ENCODE peak calls at places on chromosomes 16 and 17, in five cellular contexts. Q is vagina, L is stomach, K is A549, D is IMR-90. N is an unnamed sample.

GRCh38 chr17:81420769-81421462 is 25.7 kb downstream of the BAHCC1 start:
- DNase-seq in Q (no peak), L (peak; percentile 82), K (no peak), D (peak; percentile 49), N (no peak)

GRCh38 chr16:873889-874288 is 73.4 kb upstream of the GNG13 start:
- DNase-seq in Q (no peak), L (no peak), K (no peak), D (no peak), N (no peak)

GRCh38 chr17:27378482-27379200 is 77.6 kb upstream of the KSR1 start:
- DNase-seq in Q (no peak), L (no peak), K (no peak), D (no peak), N (no peak)

GRCh38 chr16:1503110-1503955 is 10.2 kb downstream of the TELO2 start:
- DNase-seq in Q (no peak), L (no peak), K (no peak), D (no peak), N (no peak)

GRCh38 chr17:75619506-75620431 is 13.5 kb upstream of the SMIM5 start:
- DNase-seq in Q (no peak), L (no peak), K (peak; percentile 75), D (peak; percentile 23), N (no peak)

GRCh38 chr17:65121368-65121767 is 15.8 kb upstream of the RGS9 start:
- DNase-seq in Q (no peak), L (no peak), K (no peak), D (no peak), N (no peak)

GRCh38 chr16:67296422-67296821 is 17.1 kb downstream of the PLEKHG4 start:
- DNase-seq in Q (no peak), L (no peak), K (no peak), D (peak; percentile 92), N (no peak)

GRCh38 chr16:22641030-22641671 is 130.5 kb downstream of the NPIPB5 start:
- DNase-seq in Q (no peak), L (no peak), K (no peak), D (peak; percentile 49), N (no peak)

GRCh38 chr16:53372942-53373871 is 61.1 kb upstream of the RBL2 start:
- DNase-seq in Q (no peak), L (peak; percentile 85), K (peak; percentile 32), D (no peak), N (peak; percentile 69)

GRCh38 chr17:40726919-40727318 is 23.4 kb upstream of the KRT24 start:
- DNase-seq in Q (no peak), L (no peak), K (no peak), D (peak; percentile 4), N (no peak)

GRCh38 chr16:81097230-81097629 is 1.0 kb upstream of the GCSH start:
- DNase-seq in Q (no peak), L (no peak), K (no peak), D (no peak), N (no peak)

GRCh38 chr17:6386041-6386630 is 48.8 kb downstream of the AIPL1 start:
- DNase-seq in Q (peak; percentile 6), L (no peak), K (no peak), D (no peak), N (no peak)

GRCh38 chr17:82884923-82885322 is 45.1 kb upstream of the ZNF750 start:
- DNase-seq in Q (no peak), L (no peak), K (no peak), D (no peak), N (no peak)

DNA sequence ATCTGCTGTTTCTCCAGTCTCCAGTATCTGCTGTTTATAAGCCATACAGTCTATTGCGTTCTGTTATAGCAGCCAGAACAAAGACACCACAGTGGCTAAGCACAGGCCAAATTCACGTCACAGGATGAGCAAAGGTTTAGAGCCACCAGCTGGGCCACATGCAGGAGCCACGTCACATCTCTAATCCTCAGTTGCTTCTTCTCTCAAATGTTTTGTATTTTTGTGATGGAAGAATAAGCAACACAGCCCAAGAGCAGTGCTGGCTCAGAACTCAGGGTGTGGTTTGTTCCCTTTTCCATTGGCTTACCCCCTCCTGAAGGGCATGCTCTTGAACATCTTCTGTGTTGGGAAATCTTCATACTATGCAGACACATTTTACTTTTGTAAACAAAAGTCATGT is 309.4 kb upstream of the CDH5 start:
- DNase-seq in Q (peak; percentile 85), L (no peak), K (no peak), D (no peak), N (no peak)
- TF ChIP-seq POLR2A in Q (no peak), L (no peak), K (no peak), D (no peak), N (no peak)

DNA sequence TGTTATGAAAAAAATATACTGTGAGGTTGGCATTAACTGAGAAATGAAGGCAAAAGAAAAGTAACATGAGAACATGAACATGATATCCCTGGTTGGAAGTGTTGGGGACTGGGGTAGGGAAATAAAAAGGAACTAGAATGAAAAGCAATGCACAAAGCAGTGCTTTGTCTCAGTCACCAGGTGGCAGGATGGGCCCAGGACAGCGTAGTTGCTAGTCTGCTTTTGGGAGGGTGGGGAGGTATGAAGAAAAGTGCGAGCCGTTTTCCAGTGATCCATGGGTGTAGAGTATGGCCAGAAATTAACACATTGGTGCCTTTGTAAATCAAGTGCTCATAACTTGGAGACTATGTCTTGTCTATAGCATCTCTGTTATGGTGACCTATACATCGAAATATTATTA is 662.5 kb upstream of the SALL1 start:
- DNase-seq in Q (no peak), L (no peak), K (no peak), D (no peak), N (no peak)
- TF ChIP-seq CTCF in Q (no peak), L (no peak), K (no peak), D (peak; percentile 23), N (no peak)

GRCh38 chr16:73610160-73610559 is 562.2 kb upstream of the ZFHX3 start:
- DNase-seq in Q (no peak), L (no peak), K (no peak), D (no peak), N (no peak)
- H3K4me3 ChIP-seq in Q (no peak overlapping the region), L (no peak overlapping the region), K (no peak overlapping the region), D (no peak overlapping the region), N (no peak overlapping the region)

GRCh38 chr16:27444470-27444869 is 42.5 kb downstream of the IL21R start:
- DNase-seq in Q (no peak), L (no peak), K (no peak), D (no peak), N (no peak)
- TF ChIP-seq POLR2A in Q (no peak), L (no peak), K (no peak), D (no peak), N (no peak)

GRCh38 chr16:51147776-51148673 is 3.0 kb downstream of the SALL1 start:
- DNase-seq in Q (no peak), L (no peak), K (no peak), D (no peak), N (no peak)

GRCh38 chr16:51149251-51149661 is 1.8 kb downstream of the SALL1 start:
- DNase-seq in Q (no peak), L (no peak), K (no peak), D (no peak), N (no peak)

GRCh38 chr16:51148674-51149228 is 2.3 kb downstream of the SALL1 start:
- DNase-seq in Q (no peak), L (no peak), K (no peak), D (no peak), N (no peak)

GRCh38 chr16:51144203-51144602 is 6.9 kb downstream of the SALL1 start:
- DNase-seq in Q (no peak), L (no peak), K (no peak), D (no peak), N (no peak)

GRCh38 chr16:51146256-51146924 is 4.7 kb downstream of the SALL1 start:
- DNase-seq in Q (no peak), L (no peak), K (no peak), D (peak; percentile 75), N (no peak)
- TF ChIP-seq CTCF in Q (peak; percentile 30), L (no peak), K (no peak), D (peak; percentile 73), N (no peak)

GRCh38 chr17:16286009-16286946 is 67.0 kb downstream of the CENPV start:
- DNase-seq in Q (peak; percentile 97), L (peak; percentile 86), K (peak; percentile 99), D (peak; percentile 98), N (peak; percentile 80)
- H3K4me3 ChIP-seq in Q (peak overlapping the region; percentile 26), L (peak overlapping the region; percentile 14), K (no peak overlapping the region), D (peak overlapping the region; percentile 5), N (no peak overlapping the region)

DNA sequence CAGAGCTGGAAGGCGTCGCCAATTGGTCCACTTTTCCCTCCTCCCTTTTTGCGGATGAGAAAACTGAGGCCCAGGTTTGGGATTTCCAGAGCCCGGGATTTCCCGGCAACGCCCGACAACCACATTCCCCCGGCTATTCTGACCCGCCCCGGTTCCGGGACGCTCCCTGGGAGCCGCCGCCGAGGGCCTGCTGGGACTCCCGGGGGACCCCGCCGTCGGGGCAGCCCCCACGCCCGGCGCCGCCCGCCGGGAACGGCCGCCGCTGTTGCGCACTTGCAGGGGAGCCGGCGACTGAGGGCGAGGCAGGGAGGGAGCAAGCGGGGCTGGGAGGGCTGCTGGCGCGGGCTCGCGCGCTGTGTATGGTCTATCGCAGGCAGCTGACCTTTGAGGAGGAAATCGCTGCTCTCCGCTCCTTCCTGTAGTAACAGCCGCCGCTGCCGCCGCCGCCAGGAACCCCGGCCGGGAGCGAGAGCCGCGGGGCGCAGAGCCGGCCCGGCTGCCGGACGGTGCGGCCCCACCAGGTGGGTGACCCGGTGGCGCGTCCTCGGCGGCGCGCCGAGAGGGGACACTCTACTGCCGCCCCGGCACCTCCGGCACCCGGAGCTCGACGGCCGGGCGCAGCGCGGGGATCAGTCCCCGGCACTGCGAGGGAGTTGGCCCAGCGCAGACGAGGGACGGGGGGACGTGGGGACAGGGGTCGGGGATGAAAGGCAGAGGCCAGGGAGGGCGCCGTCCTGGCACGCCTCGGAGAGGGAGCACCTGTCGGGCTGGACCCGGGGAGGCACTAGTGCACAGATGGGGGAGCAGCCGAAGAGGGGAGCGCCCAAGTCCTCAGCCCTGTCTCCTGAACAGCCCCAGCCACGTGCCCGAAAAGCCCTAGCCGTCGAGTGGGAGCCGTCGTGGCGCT is at the start of gene STAT5A:
- DNase-seq in Q (peak; percentile 93), L (peak; percentile 89), K (peak; percentile 83), D (peak; percentile 69), N (peak; percentile 91)
- TF ChIP-seq POLR2A in Q (peak; percentile 84), L (no peak), K (no peak), D (no peak), N (peak; percentile 35)

DNA sequence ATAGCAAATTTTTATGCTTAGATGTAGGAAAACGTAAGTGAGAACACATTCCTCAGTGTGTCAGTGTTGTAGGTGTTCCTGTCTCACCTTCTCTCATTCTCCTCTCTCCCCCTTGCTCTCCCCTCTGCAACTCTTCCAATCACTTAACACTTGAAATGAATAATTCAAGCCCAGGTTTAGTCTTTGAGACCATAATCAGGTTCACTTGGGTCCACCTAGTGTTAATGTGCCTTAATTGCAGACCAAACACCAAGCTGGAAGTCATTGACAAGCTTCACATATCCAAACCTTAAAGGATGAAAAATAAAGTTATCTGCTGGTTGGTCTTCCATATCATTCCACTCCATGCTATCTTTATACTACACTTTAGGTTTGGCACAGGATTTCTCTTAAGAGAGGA is 37.0 kb downstream of the STXBP4 start:
- DNase-seq in Q (no peak), L (no peak), K (no peak), D (peak; percentile 12), N (no peak)
- TF ChIP-seq CTCF in Q (no peak), L (peak; percentile 17), K (peak; percentile 45), D (peak; percentile 16), N (no peak)

GRCh38 chr16:76277099-76278030 is at the start of gene CNTNAP4:
- DNase-seq in Q (no peak), L (no peak), K (no peak), D (no peak), N (peak; percentile 22)
- H3K4me3 ChIP-seq in Q (no peak within 1 kb of the TSS), L (no peak within 1 kb of the TSS), K (no peak within 1 kb of the TSS), D (no peak within 1 kb of the TSS), N (peak within 1 kb of the TSS; percentile 23)